ENCODE peak calls at places on chromosomes 3 and 15, in four cellular contexts. V is HL-60, O is GM12878, L is K562. Z is an unnamed sample.

GRCh38 chr15:73949496-73949895 is 23.2 kb downstream of the LOXL1 start:
- DNase-seq in O (no peak), V (no peak), L (no peak), Z (no peak)

GRCh38 chr3:178010306-178010705 is 525.9 kb upstream of the KCNMB2 start:
- DNase-seq in V (peak), L (no peak), O (no peak), Z (no peak)

GRCh38 chr15:54619180-54619579 is 577.6 kb downstream of the RSL24D1 start:
- DNase-seq in L (no peak), V (no peak), O (no peak), Z (no peak)

GRCh38 chr3:73094127-73094526 is 32.7 kb downstream of the EBLN2 start:
- DNase-seq in O (no peak), L (peak), V (peak), Z (peak)

GRCh38 chr15:35304389-35304788 is 219.3 kb upstream of the NANOGP8 start:
- DNase-seq in V (no peak), L (no peak), O (no peak), Z (no peak)

GRCh38 chr3:151871639-151872468 is 1.6 kb upstream of the SUCNR1 start:
- DNase-seq in L (peak), V (peak), O (peak), Z (no peak)

GRCh38 chr15:67796728-67797127 is 28.6 kb upstream of the SKOR1 start:
- DNase-seq in L (no peak), V (no peak), O (no peak), Z (no peak)

GRCh38 chr3:10467904-10468610 is 37.3 kb downstream of the ATP2B2 start:
- DNase-seq in V (no peak), L (no peak), O (no peak), Z (no peak)

GRCh38 chr3:117666316-117666715 is 956.7 kb downstream of the TUSC7 start:
- DNase-seq in L (no peak), O (no peak), V (no peak), Z (no peak)

GRCh38 chr3:58134468-58134867 is 76.3 kb downstream of the DNASE1L3 start:
- DNase-seq in O (no peak), V (no peak), L (no peak), Z (no peak)

GRCh38 chr3:180278583-180279188 is 241.9 kb upstream of the PEX5L start:
- DNase-seq in L (no peak), V (peak), O (peak), Z (peak)

GRCh38 chr3:65443739-65444447 is 594.8 kb downstream of the MAGI1 start:
- DNase-seq in L (no peak), V (no peak), O (no peak), Z (no peak)

GRCh38 chr3:17195192-17195611 is 310.4 kb downstream of the PLCL2 start:
- DNase-seq in O (peak), V (no peak), L (no peak), Z (peak)

GRCh38 chr15:85622432-85622831 is 172.3 kb downstream of the KLHL25 start:
- DNase-seq in O (no peak), L (no peak), V (no peak), Z (no peak)

GRCh38 chr3:62376187-62376720 is 2.9 kb upstream of the FEZF2 start:
- DNase-seq in O (no peak), V (no peak), L (no peak), Z (no peak)

GRCh38 chr3:48561045-48561736 is 2.4 kb downstream of the UCN2 start:
- DNase-seq in O (no peak), V (no peak), L (peak), Z (peak)

GRCh38 chr3:48564022-48564421 is 441 bp upstream of the UCN2 start:
- DNase-seq in L (no peak), V (peak), O (no peak), Z (no peak)

GRCh38 chr3:48560648-48561018 is 2.9 kb downstream of the UCN2 start:
- DNase-seq in V (no peak), L (no peak), O (no peak), Z (no peak)

GRCh38 chr3:48563382-48563918 is at the start of gene UCN2:
- DNase-seq in O (no peak), V (no peak), L (no peak), Z (no peak)

DNA sequence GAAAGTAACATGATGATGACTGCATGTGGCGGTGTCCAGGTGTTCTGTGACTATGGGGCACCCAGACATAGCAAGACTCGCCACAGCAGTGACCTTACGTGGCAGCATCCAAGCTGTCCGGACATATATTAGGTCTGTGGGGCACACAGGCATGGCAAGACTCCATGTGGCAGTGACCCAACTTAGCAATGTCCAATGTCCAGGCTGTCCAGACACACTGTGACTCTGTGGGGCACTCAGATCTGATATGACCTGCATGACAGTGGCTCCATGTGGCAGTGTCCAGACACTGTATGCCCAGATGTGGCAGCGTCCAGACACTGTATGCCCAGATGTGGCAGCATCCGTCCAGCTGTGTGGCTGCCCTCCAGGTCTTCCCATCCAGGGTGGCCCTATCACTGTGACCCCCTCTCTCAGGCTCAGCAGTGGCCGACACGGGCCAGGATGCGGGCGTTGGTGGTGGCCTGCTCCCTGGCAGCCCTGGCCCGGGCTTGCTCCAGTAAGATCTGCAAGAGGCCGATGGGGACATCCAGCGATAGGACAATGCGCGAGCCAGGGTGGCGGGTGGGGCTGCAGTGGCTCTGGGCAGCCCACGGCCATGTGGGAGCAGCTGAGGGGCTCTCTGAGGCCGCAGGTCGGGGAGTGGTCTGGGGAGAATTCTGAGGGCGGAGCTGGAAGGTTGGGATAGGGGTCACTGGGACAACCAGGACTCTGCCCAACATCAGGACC is 1.1 kb downstream of the UCN2 start:
- DNase-seq in O (no peak), L (no peak), V (no peak), Z (no peak)
- TF ChIP-seq POLR2AphosphoS5 in O (no peak), L (no peak), V (no peak), Z (no peak)

DNA sequence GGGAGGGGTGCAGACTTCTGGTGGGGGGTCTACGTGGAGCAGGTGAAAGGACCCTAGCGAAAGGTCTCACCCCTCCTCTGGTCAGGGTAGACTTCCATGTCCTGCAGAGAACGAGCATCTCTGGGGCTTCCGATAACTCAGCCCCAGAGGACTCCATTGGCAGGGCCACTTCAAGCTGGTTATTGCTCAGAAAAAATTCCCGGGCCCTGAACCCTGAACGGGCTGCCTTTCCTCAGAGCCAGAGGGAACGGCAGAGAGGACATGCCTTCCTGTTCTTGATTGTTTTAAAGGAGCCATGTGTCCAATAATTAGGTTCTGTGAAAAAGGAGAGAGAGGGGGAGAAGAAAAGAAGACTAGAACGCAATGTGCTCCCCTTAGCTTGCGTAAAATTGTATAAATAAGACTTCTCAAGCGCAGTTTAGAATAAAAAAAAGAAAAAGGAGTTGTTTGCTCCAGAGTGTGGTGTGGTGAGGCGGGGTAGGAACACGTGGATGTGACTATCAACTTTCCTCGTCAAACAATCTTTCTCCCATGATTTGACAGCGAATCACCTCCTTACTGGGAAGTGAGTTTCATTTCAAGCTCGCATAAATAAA is 193.4 kb upstream of the UBE2E1 start:
- DNase-seq in O (no peak), V (no peak), L (no peak), Z (no peak)
- TF ChIP-seq SPI1 in O (no peak), V (no peak), L (no peak), Z (no peak)

GRCh38 chr3:134388748-134389485 is 14.7 kb upstream of the AMOTL2 start:
- DNase-seq in O (no peak), V (no peak), L (no peak), Z (no peak)
- TF ChIP-seq POLR2AphosphoS5 in O (no peak), V (no peak), L (no peak), Z (no peak)

GRCh38 chr15:59258317-59258716 is 51.7 kb downstream of the LDHAL6B start:
- DNase-seq in O (no peak), V (no peak), L (no peak), Z (no peak)
- TF ChIP-seq SPI1 in O (no peak), V (no peak), L (no peak), Z (no peak)

GRCh38 chr15:101185336-101185735 is 66.5 kb downstream of the CHSY1 start:
- DNase-seq in V (no peak), O (no peak), L (no peak), Z (no peak)

GRCh38 chr15:101187820-101188516 is 63.9 kb downstream of the CHSY1 start:
- DNase-seq in O (peak), V (peak), L (no peak), Z (no peak)

GRCh38 chr15:101184830-101185229 is 67.0 kb downstream of the CHSY1 start:
- DNase-seq in L (no peak), V (no peak), O (no peak), Z (no peak)

GRCh38 chr15:101183926-101184305 is 67.9 kb downstream of the CHSY1 start:
- DNase-seq in L (no peak), V (no peak), O (no peak), Z (no peak)

GRCh38 chr15:101185770-101186169 is 66.1 kb downstream of the CHSY1 start:
- DNase-seq in V (no peak), L (no peak), O (no peak), Z (no peak)
- TF ChIP-seq POLR2AphosphoS5 in V (no peak), L (no peak), O (no peak), Z (no peak)

DNA sequence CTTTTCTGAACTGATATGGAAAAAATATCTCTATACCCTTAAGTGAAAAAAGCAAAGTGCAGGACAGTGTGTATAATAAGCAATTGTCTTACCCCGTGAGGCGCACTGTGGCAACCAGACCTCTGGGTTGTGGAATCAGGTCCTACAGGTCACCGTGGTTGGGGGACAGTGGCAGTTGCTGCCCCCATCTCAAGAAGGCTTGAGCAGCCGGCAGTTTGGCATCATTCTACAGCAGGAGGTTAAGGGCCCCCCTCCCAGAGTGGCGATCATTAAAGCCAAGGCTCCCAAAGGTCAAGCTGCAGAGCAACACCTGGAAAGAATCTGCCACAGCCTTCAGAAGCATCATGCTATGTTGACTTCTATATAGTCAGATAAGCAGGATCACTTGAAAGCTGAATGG is 56.1 kb upstream of the HERC1 start:
- DNase-seq in O (no peak), V (no peak), L (no peak), Z (no peak)
- TF ChIP-seq SPI1 in O (no peak), V (no peak), L (no peak), Z (no peak)

GRCh38 chr3:28788571-28788970 is 439.9 kb upstream of the AZI2 start:
- DNase-seq in O (no peak), V (no peak), L (no peak), Z (no peak)
- TF ChIP-seq POLR2AphosphoS5 in O (no peak), V (no peak), L (no peak), Z (no peak)

GRCh38 chr3:129530331-129530761 is 1.9 kb downstream of the RHO start:
- DNase-seq in O (no peak), L (no peak), V (no peak), Z (no peak)
- TF ChIP-seq SPI1 in O (no peak), L (no peak), V (no peak), Z (no peak)

Z was measured in GM12891.